ENCODE peak calls at places on chromosome 21, in five cellular contexts. I, M, C, G and Q are unnamed samples.

GRCh38 chr21:24955275-24955961 is 651.9 kb downstream of the MRPL39 start:
- DNase-seq in M (no peak), G (no peak), C (no peak), I (no peak), Q (no peak)

GRCh38 chr21:29175408-29176147 is 45.1 kb downstream of the MAP3K7CL start:
- DNase-seq in C (no peak), G (no peak), I (peak), M (peak), Q (no peak)

GRCh38 chr21:42223826-42224575 is 5.1 kb downstream of the ABCG1 start:
- DNase-seq in C (no peak), M (no peak), G (no peak), I (no peak), Q (no peak)

GRCh38 chr21:37219766-37220432 is 47.2 kb downstream of the VPS26C start:
- DNase-seq in I (no peak), M (peak), C (no peak), G (no peak), Q (no peak)

GRCh38 chr21:26888256-26888655 is 43.0 kb upstream of the ADAMTS1 start:
- DNase-seq in M (no peak), I (no peak), C (no peak), G (no peak), Q (no peak)

GRCh38 chr21:14466715-14467114 is 79.4 kb downstream of the SAMSN1 start:
- DNase-seq in G (no peak), M (no peak), C (no peak), I (no peak), Q (no peak)

GRCh38 chr21:17819878-17820232 is 699 bp upstream of the C21orf91 start:
- DNase-seq in C (no peak), M (no peak), I (no peak), G (no peak), Q (no peak)

GRCh38 chr21:42336065-42336464 is 14.7 kb downstream of the TFF2 start:
- DNase-seq in M (peak), I (peak), C (no peak), G (no peak), Q (no peak)

GRCh38 chr21:26769613-26770188 is 75.5 kb downstream of the ADAMTS1 start:
- DNase-seq in C (peak), G (no peak), M (peak), I (peak), Q (no peak)

GRCh38 chr21:41316641-41317392 is at the start of gene FAM3B:
- DNase-seq in G (no peak), M (no peak), I (no peak), C (peak), Q (no peak)

GRCh38 chr21:42404534-42404933 is 832 bp downstream of the UBASH3A start:
- DNase-seq in G (no peak), I (no peak), C (no peak), M (no peak), Q (no peak)

GRCh38 chr21:28444131-28444530 is 548.5 kb downstream of the LTN1 start:
- DNase-seq in I (no peak), C (no peak), G (no peak), M (peak), Q (no peak)

GRCh38 chr21:31426235-31426797 is 82.3 kb upstream of the TIAM1 start:
- DNase-seq in C (no peak), G (no peak), M (no peak), I (peak), Q (peak)

GRCh38 chr21:41402231-41402630 is 23.8 kb upstream of the MX1 start:
- DNase-seq in M (no peak), G (no peak), I (no peak), C (no peak), Q (no peak)

GRCh38 chr21:19684328-19684727 is 1280.7 kb upstream of the TMPRSS15 start:
- DNase-seq in M (no peak), I (no peak), C (no peak), G (no peak), Q (no peak)

GRCh38 chr21:29095203-29095602 is 21.8 kb upstream of the CCT8 start:
- DNase-seq in C (no peak), G (no peak), I (no peak), M (no peak), Q (no peak)

GRCh38 chr21:37071561-37072238 is 1.2 kb downstream of the PIGP start:
- DNase-seq in I (peak), G (peak), C (no peak), M (peak), Q (no peak)

GRCh38 chr21:29187939-29188338 is 57.5 kb downstream of the MAP3K7CL start:
- DNase-seq in C (no peak), M (peak), G (no peak), I (peak), Q (peak)

GRCh38 chr21:36915014-36915700 is 51.3 kb downstream of the HLCS start:
- DNase-seq in M (no peak), G (no peak), I (no peak), C (no peak), Q (no peak)

GRCh38 chr21:43884861-43885370 is 19.9 kb downstream of the AGPAT3 start:
- DNase-seq in M (no peak), I (no peak), G (no peak), C (no peak), Q (no peak)

GRCh38 chr21:43345746-43346409 is 81.1 kb downstream of the SIK1 start:
- DNase-seq in G (no peak), C (no peak), M (peak), I (peak), Q (no peak)

GRCh38 chr21:41519806-41520559 is 12.0 kb upstream of the TMPRSS2 start:
- DNase-seq in C (no peak), I (no peak), G (no peak), M (no peak), Q (no peak)

GRCh38 chr21:24844672-24845071 is 762.6 kb downstream of the MRPL39 start:
- DNase-seq in I (no peak), G (no peak), C (no peak), M (no peak), Q (no peak)

GRCh38 chr21:41605934-41606285 is 98.0 kb upstream of the TMPRSS2 start:
- DNase-seq in C (no peak), M (no peak), G (no peak), I (no peak), Q (no peak)

GRCh38 chr21:36800734-36801133 is 101.8 kb downstream of the SIM2 start:
- DNase-seq in M (no peak), G (no peak), I (no peak), C (no peak), Q (no peak)

GRCh38 chr21:32140212-32141008 is 138.4 kb downstream of the MIS18A start:
- DNase-seq in I (no peak), G (no peak), C (no peak), M (no peak), Q (no peak)

GRCh38 chr21:41823906-41824305 is 55.2 kb downstream of the PRDM15 start:
- DNase-seq in C (no peak), I (no peak), G (no peak), M (no peak), Q (no peak)

GRCh38 chr21:41658321-41658720 is 108.5 kb downstream of the RIPK4 start:
- DNase-seq in C (no peak), G (no peak), I (no peak), M (no peak), Q (no peak)

DNA sequence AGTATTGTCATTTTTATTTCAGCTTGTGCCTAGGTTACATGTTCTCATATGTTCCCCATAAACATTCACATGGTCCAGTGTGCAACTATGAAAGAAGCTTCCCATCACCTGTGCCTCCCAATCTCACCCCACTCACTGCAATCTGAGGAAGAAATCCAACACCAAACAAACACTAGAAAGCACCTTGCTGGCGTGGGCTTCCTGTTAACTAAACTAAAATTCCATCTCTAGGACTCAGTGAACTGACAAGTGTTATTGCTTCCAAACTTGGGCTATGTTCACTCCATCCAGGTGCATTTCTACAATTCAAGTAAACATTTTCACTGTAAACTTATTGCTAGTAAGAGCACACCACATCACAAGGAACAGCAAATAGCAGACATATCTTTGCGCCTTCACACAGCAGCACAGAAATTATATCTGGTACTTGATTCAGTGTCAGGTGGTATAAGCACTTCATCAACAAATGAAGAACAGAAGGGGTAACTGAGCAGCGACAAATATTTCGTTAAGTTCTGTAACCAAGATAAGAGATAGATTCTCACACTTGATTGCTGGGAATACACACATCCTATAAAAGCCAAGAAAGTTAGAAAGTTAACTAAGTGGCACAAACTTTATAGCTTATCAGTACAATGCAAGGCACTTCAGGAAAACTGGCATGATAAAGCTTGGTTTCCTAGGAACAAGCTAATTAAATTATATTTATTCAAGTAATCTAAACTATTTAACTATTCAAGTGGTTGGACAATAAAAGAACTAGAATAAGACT is 8.9 kb upstream of the KCNJ15 start:
- DNase-seq in G (no peak), M (no peak), C (no peak), I (no peak), Q (no peak)
- TF ChIP-seq CTCF in G (no peak), M (no peak), C (no peak), I (no peak), Q (no peak)

GRCh38 chr21:35394634-35395369 is 345.7 kb upstream of the RUNX1 start:
- DNase-seq in G (no peak), I (no peak), C (no peak), M (no peak), Q (no peak)
- TF ChIP-seq CTCF in G (no peak), I (no peak), C (no peak), M (no peak), Q (no peak)

GRCh38 chr21:45410151-45410864 is 5.3 kb downstream of the COL18A1 start:
- DNase-seq in I (peak), C (no peak), G (peak), M (no peak), Q (no peak)
- TF ChIP-seq CTCF in I (no peak), C (no peak), G (no peak), M (no peak), Q (no peak)

GRCh38 chr21:45740491-45741357 is 97.2 kb downstream of the PCBP3 start:
- DNase-seq in C (no peak), M (no peak), G (no peak), I (no peak), Q (no peak)
- TF ChIP-seq CTCF in C (no peak), M (no peak), G (no peak), I (no peak), Q (no peak)

GRCh38 chr21:21101911-21102310 is 103.7 kb downstream of the NCAM2 start:
- DNase-seq in M (peak), G (no peak), I (peak), C (peak), Q (peak)
- TF ChIP-seq CTCF in M (peak), G (peak), I (peak), C (no peak), Q (peak)

GRCh38 chr21:39726133-39726532 is 18.9 kb upstream of the IGSF5 start:
- DNase-seq in I (no peak), G (no peak), C (no peak), M (no peak), Q (no peak)
- TF ChIP-seq CTCF in I (peak), G (no peak), C (no peak), M (no peak), Q (no peak)

GRCh38 chr21:16608209-16608830 is 878.5 kb downstream of the USP25 start:
- DNase-seq in G (no peak), I (no peak), C (no peak), M (peak), Q (no peak)
- TF ChIP-seq CTCF in G (peak), I (peak), C (no peak), M (peak), Q (no peak)

GRCh38 chr21:33266050-33266783 is at the start of gene IL10RB:
- DNase-seq in G (peak), I (peak), M (peak), C (peak), Q (no peak)
- TF ChIP-seq CTCF in G (peak), I (no peak), M (no peak), C (no peak), Q (no peak)